ENCODE peak calls at places on chromosomes 12 and 14, in ten cellular contexts. D is skeletal muscle cell; X is NCI-H1105; M is Ammon's horn; E is psoas muscle; K is NCI-H460; I is stromal cell of bone marrow; Y is GM19239; T is NCI-H146; A is CD8-positive, alpha-beta memory T cell. R is an unnamed sample.

GRCh38 chr12:65171073-65171472 is 1.7 kb downstream of the LEMD3 start:
- DNase-seq in A (no peak), D (no peak), K (no peak), Y (no peak), E (no peak), I (no peak), M (no peak), X (no peak), T (no peak), R (no peak)

GRCh38 chr12:1796515-1797010 is 23.8 kb upstream of the LRTM2 start:
- DNase-seq in I (no peak), M (no peak), X (no peak), E (peak; percentile 73), Y (peak; percentile 52), A (peak; percentile 50), T (peak; percentile 55), D (no peak), K (no peak), R (no peak)

GRCh38 chr12:103627189-103627855 is 40.2 kb downstream of the STAB2 start:
- DNase-seq in T (no peak), M (no peak), I (no peak), D (no peak), Y (no peak), E (peak; percentile 54), A (no peak), K (no peak), X (no peak), R (no peak)

GRCh38 chr14:104913413-104913812 is 11.3 kb upstream of the PLD4 start:
- DNase-seq in D (no peak), K (no peak), A (no peak), T (no peak), E (no peak), M (no peak), X (no peak), Y (no peak), I (no peak), R (no peak)

GRCh38 chr14:92039073-92039719 is 663 bp downstream of the TRIP11 start:
- DNase-seq in K (peak; percentile 24), I (no peak), X (peak; percentile 37), Y (no peak), E (peak; percentile 77), M (peak; percentile 56), T (peak; percentile 71), D (peak; percentile 23), A (peak; percentile 11), R (peak; percentile 32)

GRCh38 chr14:104118006-104118844 is 20.2 kb upstream of the KIF26A start:
- DNase-seq in K (no peak), X (no peak), D (no peak), I (no peak), A (no peak), Y (no peak), T (no peak), E (peak; percentile 38), M (no peak), R (no peak)

GRCh38 chr14:104827173-104828055 is 26.5 kb downstream of the ZBTB42 start:
- DNase-seq in D (no peak), K (peak; percentile 50), M (no peak), E (no peak), I (no peak), A (peak; percentile 49), X (peak; percentile 83), Y (peak; percentile 69), T (peak; percentile 77), R (no peak)

GRCh38 chr12:41433460-41433859 is 245.3 kb downstream of the PDZRN4 start:
- DNase-seq in Y (no peak), A (no peak), X (no peak), M (no peak), D (no peak), T (no peak), K (no peak), I (no peak), E (no peak), R (no peak)

GRCh38 chr12:2084553-2085296 is 31.9 kb downstream of the CACNA1C start:
- DNase-seq in E (no peak), T (no peak), D (peak; percentile 59), X (no peak), I (peak; percentile 81), Y (no peak), M (no peak), K (no peak), A (no peak), R (no peak)

R was measured in AG04450.